ENCODE peak calls at places on chromosomes 1 and 21, in five cellular contexts. F is left ventricle myocardium inferior, P is fibroblast of mammary gland, L is thoracic aorta, T is astrocyte of the spinal cord. N is an unnamed sample.

GRCh38 chr1:228366851-228367741 is 39.5 kb downstream of the TRIM11 start:
- DNase-seq in F (no peak), P (no peak), L (no peak), T (no peak), N (no peak)

GRCh38 chr1:108644984-108645383 is 15.9 kb downstream of the HENMT1 start:
- DNase-seq in F (no peak), P (no peak), L (no peak), T (no peak), N (no peak)

GRCh38 chr1:104380003-104380402 is 630.3 kb downstream of the AMY1C start:
- DNase-seq in F (no peak), P (no peak), L (no peak), T (no peak), N (no peak)

GRCh38 chr1:109764561-109765482 is 1.1 kb upstream of the EPS8L3 start:
- DNase-seq in F (peak), P (no peak), L (no peak), T (no peak), N (peak)

GRCh38 chr1:205493241-205494085 is 11.0 kb upstream of the CDK18 start:
- DNase-seq in F (no peak), P (peak), L (peak), T (peak), N (no peak)

GRCh38 chr21:34693192-34693810 is 24.5 kb downstream of the CLIC6 start:
- DNase-seq in F (no peak), P (peak), L (no peak), T (peak), N (no peak)

GRCh38 chr1:44647896-44648295 is 26.4 kb downstream of the TMEM53 start:
- DNase-seq in F (no peak), P (peak), L (no peak), T (no peak), N (no peak)

GRCh38 chr1:205656236-205656635 is 24.1 kb downstream of the SLC45A3 start:
- DNase-seq in F (no peak), P (peak), L (no peak), T (peak), N (no peak)

GRCh38 chr1:207056673-207057072 is 3.6 kb downstream of the PFKFB2 start:
- DNase-seq in F (no peak), P (no peak), L (no peak), T (no peak), N (no peak)

GRCh38 chr1:212291505-212292134 is 6.4 kb downstream of the PPP2R5A start:
- DNase-seq in F (no peak), P (peak), L (no peak), T (peak), N (no peak)

GRCh38 chr1:53061123-53061858 is 722 bp upstream of the PODN start:
- DNase-seq in F (peak), P (no peak), L (no peak), T (no peak), N (peak)

GRCh38 chr1:30342535-30343141 is 380.7 kb downstream of the MATN1 start:
- DNase-seq in F (no peak), P (no peak), L (no peak), T (no peak), N (no peak)

GRCh38 chr1:225746361-225747179 is 31.1 kb upstream of the SRP9 start:
- DNase-seq in F (peak), P (peak), L (peak), T (peak), N (no peak)

GRCh38 chr1:2314297-2314802 is 77.0 kb downstream of the MORN1 start:
- DNase-seq in F (peak), P (no peak), L (no peak), T (peak), N (peak)

GRCh38 chr1:19373206-19374126 is 61.3 kb downstream of the SLC66A1 start:
- DNase-seq in F (no peak), P (peak), L (no peak), T (no peak), N (no peak)

GRCh38 chr1:112673589-112674439 is 645 bp upstream of the MOV10 start:
- DNase-seq in F (no peak), P (peak), L (no peak), T (peak), N (no peak)

GRCh38 chr21:32702702-32703101 is 25.1 kb downstream of the SYNJ1 start:
- DNase-seq in F (no peak), P (peak), L (no peak), T (peak), N (no peak)

GRCh38 chr1:24275510-24275909 is 43.6 kb upstream of the GRHL3 start:
- DNase-seq in F (no peak), P (peak), L (no peak), T (peak), N (no peak)

GRCh38 chr1:8943516-8943896 is 2.2 kb upstream of the CA6 start:
- DNase-seq in F (no peak), P (no peak), L (no peak), T (no peak), N (no peak)

GRCh38 chr21:35398366-35398982 is 349.4 kb upstream of the RUNX1 start:
- DNase-seq in F (no peak), P (no peak), L (no peak), T (peak), N (no peak)

GRCh38 chr1:39668111-39668510 is 3.8 kb downstream of the NT5C1A start:
- DNase-seq in F (peak), P (no peak), L (no peak), T (no peak), N (no peak)

GRCh38 chr1:230868736-230869385 is 540 bp upstream of the C1orf198 start:
- DNase-seq in F (peak), P (no peak), L (no peak), T (peak), N (no peak)

GRCh38 chr1:117568999-117569398 is 36.8 kb upstream of the TENT5C start:
- DNase-seq in F (no peak), P (no peak), L (no peak), T (no peak), N (no peak)

DNA sequence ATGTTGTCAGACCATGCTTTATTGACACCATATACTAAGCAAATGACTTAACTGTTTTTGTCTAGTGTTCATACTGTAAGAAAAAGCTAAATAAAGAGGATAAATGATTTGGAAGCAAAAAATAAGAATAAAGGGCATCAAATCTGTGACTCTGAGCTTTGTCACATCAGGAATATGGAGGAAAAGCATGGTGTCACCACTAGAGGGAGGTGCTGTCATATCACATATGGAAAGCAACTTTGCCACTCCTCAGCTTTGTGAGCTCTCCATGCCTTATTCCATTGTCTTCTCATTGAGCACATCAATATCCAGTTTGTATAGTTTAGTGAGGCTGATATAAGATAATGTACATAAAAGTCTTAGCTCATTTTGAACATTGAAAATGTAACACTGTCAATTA is 20.8 kb upstream of the GBP1 start:
- DNase-seq in F (no peak), P (no peak), L (no peak), T (peak), N (no peak)
- TF ChIP-seq CTCF in F (peak), P (no peak), L (no peak), T (peak), N (no peak)

GRCh38 chr1:7120863-7121621 is 335.8 kb downstream of the CAMTA1 start:
- DNase-seq in F (no peak), P (no peak), L (no peak), T (peak), N (no peak)
- TF ChIP-seq CTCF in F (no peak), P (peak), L (no peak), T (peak), N (no peak)

DNA sequence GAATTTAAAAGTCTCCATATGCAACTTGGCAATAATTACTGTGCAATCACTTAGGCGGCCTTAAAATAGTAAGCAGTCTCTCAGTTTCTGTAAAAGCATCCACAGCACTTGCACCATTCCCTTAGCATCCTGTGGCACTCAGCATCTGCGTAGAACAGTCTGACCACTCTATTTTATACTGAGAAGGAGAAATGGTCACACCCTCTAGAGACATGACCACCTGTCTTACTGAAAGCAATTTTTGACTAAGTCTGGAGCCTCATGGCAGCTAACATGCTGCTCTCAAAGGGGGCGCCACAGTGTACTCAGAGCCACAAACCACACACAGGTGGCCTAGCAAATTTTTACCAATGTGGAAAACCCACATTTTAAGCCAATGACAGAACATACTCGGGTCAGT is 62.0 kb downstream of the KCNK1 start:
- DNase-seq in F (no peak), P (no peak), L (no peak), T (no peak), N (no peak)
- TF ChIP-seq CTCF in F (no peak), P (no peak), L (no peak), T (no peak), N (no peak)

DNA sequence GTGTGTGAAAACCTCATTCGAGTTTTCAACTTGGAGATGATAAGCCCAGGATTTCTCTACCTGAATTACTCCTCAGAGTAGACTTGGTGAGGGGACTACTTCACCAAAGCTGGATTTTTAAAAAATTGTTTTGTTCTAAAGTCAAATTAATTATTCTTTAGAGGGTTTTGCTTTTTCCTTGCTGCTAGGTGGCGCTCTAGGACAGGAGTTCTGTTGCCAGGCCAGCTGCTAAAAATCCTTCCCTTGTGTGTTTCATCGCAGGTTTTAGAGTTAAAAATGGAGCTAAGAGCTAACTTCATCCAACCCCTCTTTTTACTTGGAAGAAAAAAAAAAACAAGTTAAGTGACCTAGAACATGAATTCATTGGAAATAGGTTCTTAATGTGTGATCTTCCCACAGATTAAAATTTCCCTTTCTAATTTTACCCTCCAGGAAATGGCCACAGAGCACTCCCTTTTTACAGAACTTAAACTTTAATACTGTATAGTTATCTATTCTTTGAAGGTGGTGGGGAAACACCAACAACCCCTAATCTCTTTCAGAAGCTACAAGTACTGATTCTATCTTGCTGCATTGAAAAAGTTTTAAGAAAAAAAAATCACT is 36.7 kb upstream of the FAM163A start:
- DNase-seq in F (peak), P (peak), L (no peak), T (peak), N (peak)
- TF ChIP-seq CTCF in F (peak), P (peak), L (peak), T (peak), N (peak)

GRCh38 chr1:36981771-36982622 is 52.3 kb downstream of the GRIK3 start:
- DNase-seq in F (no peak), P (no peak), L (no peak), T (no peak), N (no peak)
- TF ChIP-seq CTCF in F (no peak), P (no peak), L (no peak), T (no peak), N (no peak)

GRCh38 chr1:154992721-154993571 is 440 bp upstream of the LENEP start:
- DNase-seq in F (no peak), P (peak), L (no peak), T (peak), N (no peak)
- TF ChIP-seq CTCF in F (no peak), P (peak), L (no peak), T (peak), N (no peak)

GRCh38 chr1:178238722-178239510 is 145.0 kb downstream of the RASAL2 start:
- DNase-seq in F (no peak), P (peak), L (no peak), T (peak), N (no peak)

GRCh38 chr1:178243119-178243518 is 149.2 kb downstream of the RASAL2 start:
- DNase-seq in F (no peak), P (no peak), L (no peak), T (no peak), N (no peak)

GRCh38 chr1:178243890-178244289 is 150.0 kb downstream of the RASAL2 start:
- DNase-seq in F (no peak), P (no peak), L (no peak), T (no peak), N (no peak)

GRCh38 chr1:178241057-178241456 is 147.2 kb downstream of the RASAL2 start:
- DNase-seq in F (no peak), P (peak), L (no peak), T (peak), N (no peak)

GRCh38 chr1:178241837-178242236 is 147.9 kb downstream of the RASAL2 start:
- DNase-seq in F (no peak), P (no peak), L (no peak), T (no peak), N (no peak)
- TF ChIP-seq CTCF in F (no peak), P (no peak), L (no peak), T (no peak), N (peak)

N was measured in mesothelial cell of epicardium.